ENCODE peak calls at places on chromosomes 2 and 18, in eight cellular contexts. One of them, this sample, is unnamed.

GRCh38 chr2:182598626-182599025 is 117.4 kb upstream of the DNAJC10 start:
- DNase-seq in Calu3: no peak
- DNase-seq in cardiac fibroblast: no peak
- DNase-seq in ecto neural progenitor cell: no peak
- DNase-seq in NCI-H1092: no peak
- DNase-seq in KBM-7: no peak
- DNase-seq in lung microvascular endothelial cell: no peak
- DNase-seq in brain pericyte: no peak
- DNase-seq in this sample: no peak

GRCh38 chr2:8653485-8653884 is 28.4 kb upstream of the ID2 start:
- DNase-seq in NCI-H1092: peak
- DNase-seq in ecto neural progenitor cell: no peak
- DNase-seq in cardiac fibroblast: no peak
- DNase-seq in Calu3: no peak
- DNase-seq in lung microvascular endothelial cell: no peak
- DNase-seq in KBM-7: no peak
- DNase-seq in brain pericyte: no peak
- DNase-seq in this sample: no peak

GRCh38 chr2:164599954-164600589 is 21.2 kb downstream of the GRB14 start:
- DNase-seq in lung microvascular endothelial cell: peak
- DNase-seq in cardiac fibroblast: peak
- DNase-seq in brain pericyte: peak
- DNase-seq in Calu3: peak
- DNase-seq in NCI-H1092: peak
- DNase-seq in ecto neural progenitor cell: no peak
- DNase-seq in KBM-7: peak
- DNase-seq in this sample: peak

GRCh38 chr2:45533771-45534170 is 77.3 kb downstream of the SRBD1 start:
- DNase-seq in ecto neural progenitor cell: no peak
- DNase-seq in NCI-H1092: no peak
- DNase-seq in Calu3: no peak
- DNase-seq in brain pericyte: peak
- DNase-seq in KBM-7: no peak
- DNase-seq in lung microvascular endothelial cell: no peak
- DNase-seq in cardiac fibroblast: no peak
- DNase-seq in this sample: no peak

GRCh38 chr18:23857756-23858155 is 156.8 kb upstream of the TTC39C start:
- DNase-seq in cardiac fibroblast: peak
- DNase-seq in ecto neural progenitor cell: no peak
- DNase-seq in Calu3: peak
- DNase-seq in lung microvascular endothelial cell: peak
- DNase-seq in NCI-H1092: no peak
- DNase-seq in KBM-7: no peak
- DNase-seq in brain pericyte: no peak
- DNase-seq in this sample: peak

GRCh38 chr18:3059272-3059671 is 46.3 kb upstream of the LPIN2 start:
- DNase-seq in NCI-H1092: no peak
- DNase-seq in lung microvascular endothelial cell: peak
- DNase-seq in ecto neural progenitor cell: no peak
- DNase-seq in cardiac fibroblast: no peak
- DNase-seq in brain pericyte: no peak
- DNase-seq in Calu3: no peak
- DNase-seq in KBM-7: peak
- DNase-seq in this sample: no peak

GRCh38 chr2:12430036-12430795 is 286.5 kb upstream of the TRIB2 start:
- DNase-seq in ecto neural progenitor cell: no peak
- DNase-seq in NCI-H1092: no peak
- DNase-seq in Calu3: no peak
- DNase-seq in brain pericyte: no peak
- DNase-seq in lung microvascular endothelial cell: no peak
- DNase-seq in cardiac fibroblast: peak
- DNase-seq in KBM-7: no peak
- DNase-seq in this sample: peak

GRCh38 chr18:5600376-5601071 is 56.7 kb upstream of the EPB41L3 start:
- DNase-seq in KBM-7: peak
- DNase-seq in cardiac fibroblast: peak
- DNase-seq in lung microvascular endothelial cell: no peak
- DNase-seq in NCI-H1092: no peak
- DNase-seq in brain pericyte: no peak
- DNase-seq in Calu3: no peak
- DNase-seq in ecto neural progenitor cell: no peak
- DNase-seq in this sample: peak

GRCh38 chr2:38750793-38751042 is 443 bp downstream of the SRSF7 start:
- DNase-seq in brain pericyte: no peak
- DNase-seq in KBM-7: no peak
- DNase-seq in cardiac fibroblast: no peak
- DNase-seq in Calu3: peak
- DNase-seq in lung microvascular endothelial cell: peak
- DNase-seq in ecto neural progenitor cell: no peak
- DNase-seq in NCI-H1092: peak
- DNase-seq in this sample: peak

GRCh38 chr18:25533088-25533676 is 181.2 kb upstream of the ZNF521 start:
- DNase-seq in NCI-H1092: no peak
- DNase-seq in Calu3: no peak
- DNase-seq in lung microvascular endothelial cell: no peak
- DNase-seq in ecto neural progenitor cell: no peak
- DNase-seq in cardiac fibroblast: no peak
- DNase-seq in KBM-7: peak
- DNase-seq in brain pericyte: no peak
- DNase-seq in this sample: no peak

GRCh38 chr18:63949068-63949737 is at the start of gene HMSD:
- DNase-seq in Calu3: peak
- DNase-seq in lung microvascular endothelial cell: no peak
- DNase-seq in NCI-H1092: peak
- DNase-seq in brain pericyte: no peak
- DNase-seq in ecto neural progenitor cell: peak
- DNase-seq in cardiac fibroblast: peak
- DNase-seq in KBM-7: no peak
- DNase-seq in this sample: peak

GRCh38 chr2:233449071-233449901 is 95.0 kb downstream of the DGKD start:
- DNase-seq in cardiac fibroblast: peak
- DNase-seq in Calu3: no peak
- DNase-seq in lung microvascular endothelial cell: peak
- DNase-seq in NCI-H1092: no peak
- DNase-seq in KBM-7: no peak
- DNase-seq in brain pericyte: no peak
- DNase-seq in ecto neural progenitor cell: peak
- DNase-seq in this sample: peak

GRCh38 chr18:31247574-31248199 is 70.3 kb upstream of the DSG1 start:
- DNase-seq in brain pericyte: no peak
- DNase-seq in lung microvascular endothelial cell: no peak
- DNase-seq in NCI-H1092: no peak
- DNase-seq in Calu3: no peak
- DNase-seq in KBM-7: no peak
- DNase-seq in cardiac fibroblast: peak
- DNase-seq in ecto neural progenitor cell: no peak
- DNase-seq in this sample: no peak

GRCh38 chr2:2562867-2563266 is 231.8 kb upstream of the MYT1L start:
- DNase-seq in KBM-7: no peak
- DNase-seq in Calu3: no peak
- DNase-seq in NCI-H1092: no peak
- DNase-seq in brain pericyte: no peak
- DNase-seq in cardiac fibroblast: no peak
- DNase-seq in ecto neural progenitor cell: no peak
- DNase-seq in lung microvascular endothelial cell: no peak
- DNase-seq in this sample: no peak

GRCh38 chr2:158998486-158999248 is 30.2 kb downstream of the TANC1 start:
- DNase-seq in NCI-H1092: no peak
- DNase-seq in brain pericyte: no peak
- DNase-seq in KBM-7: no peak
- DNase-seq in cardiac fibroblast: peak
- DNase-seq in lung microvascular endothelial cell: peak
- DNase-seq in ecto neural progenitor cell: no peak
- DNase-seq in Calu3: no peak
- DNase-seq in this sample: no peak

GRCh38 chr2:156320491-156320896 is 12.0 kb downstream of the NR4A2 start:
- DNase-seq in Calu3: no peak
- DNase-seq in NCI-H1092: no peak
- DNase-seq in cardiac fibroblast: no peak
- DNase-seq in KBM-7: no peak
- DNase-seq in lung microvascular endothelial cell: no peak
- DNase-seq in brain pericyte: no peak
- DNase-seq in ecto neural progenitor cell: peak
- DNase-seq in this sample: no peak

GRCh38 chr2:182672471-182673165 is 43.4 kb upstream of the DNAJC10 start:
- DNase-seq in lung microvascular endothelial cell: peak
- DNase-seq in cardiac fibroblast: peak
- DNase-seq in brain pericyte: no peak
- DNase-seq in Calu3: no peak
- DNase-seq in KBM-7: no peak
- DNase-seq in NCI-H1092: no peak
- DNase-seq in ecto neural progenitor cell: no peak
- DNase-seq in this sample: peak